ENCODE peak calls at places on chromosomes 12 and 14, in seven cellular contexts. C is astrocyte, Y is keratinocyte, I is neural progenitor cell, V is PC-3, W is hepatocyte, P is fibroblast of lung. D is an unnamed sample. For H3K79me2, the result is how much of the 10 kb centered on the place peaks cover.

GRCh38 chr12:3544296-3544965 is 53.4 kb downstream of the PRMT8 start:
- DNase-seq in C (no peak), Y (no peak), I (no peak), V (no peak), W (peak), P (no peak), D (no peak)

GRCh38 chr12:12338528-12339168 is 11.4 kb downstream of the MANSC1 start:
- DNase-seq in C (peak), Y (no peak), I (no peak), V (peak), W (no peak), P (peak), D (no peak)

GRCh38 chr12:58557156-58557555 is 363.1 kb downstream of the LRIG3 start:
- DNase-seq in C (peak), Y (no peak), I (no peak), V (peak), W (peak), P (peak), D (no peak)

GRCh38 chr14:67940894-67941455 is 121.4 kb downstream of the RAD51B start:
- DNase-seq in C (peak), Y (no peak), I (peak), V (peak), W (no peak), P (peak), D (no peak)

GRCh38 chr14:29016050-29016900 is 249.7 kb downstream of the FOXG1 start:
- DNase-seq in C (peak), Y (no peak), I (peak), V (peak), W (peak), P (peak), D (peak)

GRCh38 chr14:100263141-100263540 is 24.2 kb downstream of the YY1 start:
- DNase-seq in C (peak), Y (no peak), I (no peak), V (no peak), W (peak), P (peak), D (no peak)

GRCh38 chr12:109744991-109745942 is 31.6 kb downstream of the FAM222A start:
- DNase-seq in C (no peak), Y (no peak), I (no peak), V (no peak), W (no peak), P (no peak), D (no peak)

GRCh38 chr12:47021298-47021697 is 58.1 kb upstream of the PCED1B start:
- DNase-seq in C (peak), Y (no peak), I (peak), V (peak), W (peak), P (peak), D (peak)

GRCh38 chr12:74963867-74964331 is 245.7 kb downstream of the KCNC2 start:
- DNase-seq in C (no peak), Y (no peak), I (no peak), V (no peak), W (peak), P (no peak), D (no peak)

GRCh38 chr12:130879212-130879686 is 7.4 kb downstream of the RAN start:
- DNase-seq in C (no peak), Y (no peak), I (no peak), V (no peak), W (no peak), P (no peak), D (no peak)

GRCh38 chr12:116879509-116880212 is 1.6 kb downstream of the HRK start:
- DNase-seq in C (no peak), Y (no peak), I (peak), V (no peak), W (no peak), P (no peak), D (no peak)

GRCh38 chr14:36580856-36581831 is 1.3 kb downstream of the NKX2-8 start:
- DNase-seq in C (peak), Y (peak), I (peak), V (peak), W (peak), P (peak), D (no peak)

GRCh38 chr14:20563966-20564365 is 3.1 kb upstream of the RNASE9 start:
- DNase-seq in C (no peak), Y (no peak), I (no peak), V (no peak), W (no peak), P (no peak), D (no peak)

GRCh38 chr12:132835076-132835870 is 6.6 kb upstream of the GOLGA3 start:
- DNase-seq in C (no peak), Y (no peak), I (no peak), V (no peak), W (no peak), P (no peak), D (no peak)

GRCh38 chr14:94517248-94517640 is 8.0 kb upstream of the SERPINA12 start:
- DNase-seq in C (no peak), Y (no peak), I (no peak), V (no peak), W (no peak), P (no peak), D (no peak)

GRCh38 chr12:93109794-93110203 is 180.7 kb upstream of the EEA1 start:
- DNase-seq in C (no peak), Y (no peak), I (no peak), V (no peak), W (no peak), P (no peak), D (no peak)

GRCh38 chr12:104218935-104219334 is 3.4 kb downstream of the TXNRD1 start:
- DNase-seq in C (peak), Y (no peak), I (no peak), V (peak), W (no peak), P (peak), D (no peak)

GRCh38 chr12:94879542-94879941 is 124.0 kb downstream of the NDUFA12 start:
- DNase-seq in C (no peak), Y (no peak), I (peak), V (peak), W (peak), P (no peak), D (peak)

GRCh38 chr14:95147597-95147996 is 9.7 kb downstream of the DICER1 start:
- DNase-seq in C (no peak), Y (no peak), I (no peak), V (no peak), W (no peak), P (no peak), D (no peak)

GRCh38 chr14:61547186-61548121 is 147.9 kb upstream of the HIF1A start:
- DNase-seq in C (peak), Y (no peak), I (no peak), V (peak), W (peak), P (peak), D (no peak)

GRCh38 chr12:52327830-52328500 is 6.8 kb upstream of the KRT83 start:
- DNase-seq in C (no peak), Y (no peak), I (no peak), V (no peak), W (no peak), P (no peak), D (no peak)

GRCh38 chr14:71647086-71647784 is 285.0 kb upstream of the RGS6 start:
- DNase-seq in C (no peak), Y (no peak), I (peak), V (peak), W (peak), P (no peak), D (no peak)

GRCh38 chr12:93302331-93303229 is 75.1 kb upstream of the NUDT4 start:
- DNase-seq in C (peak), Y (no peak), I (no peak), V (no peak), W (no peak), P (peak), D (no peak)

GRCh38 chr14:37150414-37150813 is 22.0 kb downstream of the SLC25A21 start:
- DNase-seq in C (peak), Y (no peak), I (peak), V (peak), W (peak), P (peak), D (no peak)

GRCh38 chr12:15356831-15357456 is 34.6 kb downstream of the PTPRO start:
- DNase-seq in C (no peak), Y (no peak), I (no peak), V (no peak), W (no peak), P (no peak), D (no peak)

GRCh38 chr12:642633-643477 is 20.4 kb downstream of the NINJ2 start:
- DNase-seq in C (peak), Y (no peak), I (peak), V (no peak), W (peak), P (peak), D (peak)

GRCh38 chr12:20653871-20654270 is 41.3 kb upstream of the SLCO1C1 start:
- DNase-seq in C (no peak), Y (no peak), I (no peak), V (no peak), W (no peak), P (no peak), D (no peak)

GRCh38 chr12:15648564-15648963 is 140.6 kb downstream of the EPS8 start:
- DNase-seq in C (no peak), Y (no peak), I (no peak), V (no peak), W (no peak), P (no peak), D (no peak)

GRCh38 chr12:24133385-24133784 is 183.9 kb upstream of the SOX5 start:
- DNase-seq in C (no peak), Y (no peak), I (peak), V (no peak), W (no peak), P (no peak), D (peak)

GRCh38 chr12:3965096-3965495 is 91.9 kb upstream of the PARP11 start:
- DNase-seq in C (no peak), Y (no peak), I (no peak), V (no peak), W (no peak), P (no peak), D (no peak)

GRCh38 chr12:29072631-29073030 is 76.4 kb upstream of the FAR2 start:
- DNase-seq in C (no peak), Y (no peak), I (peak), V (peak), W (peak), P (peak), D (no peak)

GRCh38 chr12:30420561-30420960 is 275.1 kb downstream of the IPO8 start:
- DNase-seq in C (peak), Y (no peak), I (no peak), V (peak), W (no peak), P (peak), D (no peak)

GRCh38 chr12:51437471-51437870 is 12.8 kb downstream of the SLC4A8 start:
- DNase-seq in C (no peak), Y (no peak), I (no peak), V (no peak), W (no peak), P (no peak), D (no peak)

GRCh38 chr14:60254176-60254575 is 5.2 kb downstream of the PPM1A start:
- DNase-seq in C (no peak), Y (no peak), I (no peak), V (no peak), W (peak), P (no peak), D (no peak)

GRCh38 chr12:88111074-88111652 is 30.7 kb downstream of the CEP290 start:
- DNase-seq in C (peak), Y (peak), I (peak), V (peak), W (peak), P (peak), D (no peak)

DNA sequence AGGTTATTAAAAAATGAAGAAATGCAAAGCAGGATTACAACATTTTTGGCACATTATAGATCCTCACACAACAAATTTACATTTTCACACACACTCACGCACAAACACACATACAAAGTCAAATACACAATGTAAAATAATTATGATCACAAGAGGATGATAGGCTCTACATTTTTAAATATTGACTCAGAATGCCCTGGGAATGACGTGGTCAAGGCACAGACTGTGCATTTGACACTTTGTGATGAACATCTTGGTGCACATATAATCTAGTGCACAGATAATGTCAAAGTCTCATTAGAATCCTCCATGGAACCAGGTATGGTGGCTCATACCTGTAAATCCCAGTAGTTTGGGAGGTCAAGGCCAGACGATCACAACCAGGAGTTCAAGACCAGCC is 49.4 kb downstream of the DPF3 start:
- DNase-seq in C (no peak), Y (no peak), I (no peak), V (peak), W (no peak), P (no peak), D (no peak)
- H3K79me2 ChIP-seq in C (half or more), Y (under half), I (under half), V (under half), W (under half), P (under half), D (under half)

GRCh38 chr14:99216191-99216590 is 55.8 kb downstream of the BCL11B start:
- DNase-seq in C (no peak), Y (no peak), I (no peak), V (no peak), W (no peak), P (no peak), D (no peak)
- H3K4me3 ChIP-seq in C (no peak), Y (peak), I (no peak), V (no peak), W (no peak), P (no peak), D (no peak)

GRCh38 chr12:122226366-122227222 is 742 bp upstream of the DIABLO start:
- DNase-seq in C (no peak), Y (no peak), I (no peak), V (no peak), W (no peak), P (no peak), D (no peak)
- H2AFZ ChIP-seq in C (peak), Y (peak), I (no peak), V (no peak), W (no peak), P (peak), D (peak)

GRCh38 chr12:66127695-66128094 is 2.9 kb downstream of the LLPH start:
- DNase-seq in C (peak), Y (no peak), I (no peak), V (no peak), W (peak), P (peak), D (no peak)
- H3K79me2 ChIP-seq in C (half or more), Y (under half), I (under half), V (half or more), W (under half), P (under half), D (half or more)

DNA sequence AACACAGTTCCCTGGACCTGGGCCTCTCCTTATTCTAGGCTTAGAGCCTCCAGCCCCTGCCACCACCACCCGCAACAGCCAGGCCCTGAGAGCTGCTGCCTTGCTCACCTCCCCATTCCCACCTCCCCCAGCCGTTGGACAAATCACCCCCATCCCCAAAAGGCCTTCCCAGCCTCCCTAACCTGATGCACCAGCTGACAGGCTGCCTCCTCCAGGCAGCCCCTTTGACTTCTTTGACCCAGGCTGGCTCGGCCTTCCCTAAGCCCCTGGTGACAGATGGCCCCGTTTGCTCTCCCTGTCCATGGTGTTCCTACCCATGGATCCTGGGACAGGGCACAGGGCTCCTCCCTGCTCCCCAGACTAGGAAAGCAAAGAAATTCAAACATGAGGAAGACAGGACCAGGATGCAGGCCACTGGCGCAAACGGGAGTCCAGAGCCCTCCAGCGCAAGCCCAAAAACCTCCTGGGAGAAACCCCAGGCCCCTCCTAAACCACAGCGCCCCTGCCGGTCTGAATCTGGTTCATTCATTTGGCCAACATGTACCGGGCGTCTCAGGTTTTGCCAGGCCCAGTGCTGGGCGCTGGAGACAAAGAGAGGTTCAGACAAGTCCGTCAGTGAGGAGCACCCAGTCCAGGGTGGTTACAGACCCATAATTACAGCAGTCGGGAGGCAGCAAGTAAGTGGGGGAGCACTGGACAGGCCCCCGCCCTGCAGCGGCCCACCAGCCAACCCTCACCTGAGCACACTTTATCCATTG is 2.4 kb downstream of the AKT1 start:
- DNase-seq in C (no peak), Y (no peak), I (peak), V (no peak), W (no peak), P (no peak), D (no peak)
- H3K4me3 ChIP-seq in C (peak), Y (no peak), I (peak), V (peak), W (no peak), P (no peak), D (no peak)